ENCODE peak calls at places on chromosomes 7 and 10, in seven cellular contexts. M is neural crest cell, R is memory B cell, W is Kasumi-1, F is SW 1271, U is DMS53, X is Daoy. O is an unnamed sample.

GRCh38 chr10:101354584-101355070 is 662 bp downstream of the BTRC start:
- DNase-seq in X (no peak), R (no peak), U (no peak), F (no peak), W (peak), M (no peak), O (peak)

GRCh38 chr10:5943536-5943935 is 33.8 kb downstream of the IL15RA start:
- DNase-seq in X (peak), F (no peak), U (peak), R (no peak), M (no peak), W (no peak), O (no peak)

GRCh38 chr10:47370878-47371277 is 13.2 kb downstream of the ZNF488 start:
- DNase-seq in F (no peak), W (no peak), M (no peak), R (no peak), U (no peak), X (no peak), O (no peak)

GRCh38 chr10:94344522-94345122 is 18.1 kb downstream of the NOC3L start:
- DNase-seq in U (no peak), W (no peak), M (no peak), X (no peak), F (no peak), R (peak), O (no peak)

GRCh38 chr7:17526621-17527020 is 228.2 kb downstream of the AHR start:
- DNase-seq in U (no peak), R (no peak), M (no peak), X (no peak), W (no peak), F (no peak), O (no peak)

GRCh38 chr7:27167170-27167505 is 1.8 kb upstream of the HOXA9 start:
- DNase-seq in W (no peak), R (no peak), X (no peak), F (no peak), M (no peak), U (no peak), O (no peak)

GRCh38 chr10:47165711-47166404 is 134.1 kb upstream of the GDF10 start:
- DNase-seq in W (peak), X (peak), U (no peak), F (no peak), M (no peak), R (peak), O (no peak)

GRCh38 chr7:30594055-30594539 is 581 bp upstream of the GARS1 start:
- DNase-seq in W (peak), U (peak), X (peak), F (peak), R (peak), M (no peak), O (no peak)

GRCh38 chr7:108012499-108013430 is 9.8 kb upstream of the LAMB1 start:
- DNase-seq in R (no peak), W (no peak), F (no peak), X (peak), M (no peak), U (peak), O (no peak)

GRCh38 chr10:112379635-112380296 is 5.8 kb downstream of the ACSL5 start:
- DNase-seq in R (no peak), M (no peak), U (no peak), X (peak), W (no peak), F (peak), O (no peak)

GRCh38 chr7:140039896-140040295 is 22.9 kb downstream of the PARP12 start:
- DNase-seq in F (no peak), W (no peak), X (no peak), M (no peak), R (no peak), U (no peak), O (no peak)

GRCh38 chr10:52883996-52884871 is 111.7 kb upstream of the MBL2 start:
- DNase-seq in W (peak), R (no peak), M (peak), U (peak), F (peak), X (peak), O (peak)

GRCh38 chr7:2114052-2114451 is 118.7 kb downstream of the MAD1L1 start:
- DNase-seq in F (peak), U (no peak), R (no peak), M (no peak), W (no peak), X (peak), O (no peak)

GRCh38 chr10:113091921-113092320 is 141.9 kb downstream of the TCF7L2 start:
- DNase-seq in R (no peak), W (no peak), U (no peak), M (no peak), X (no peak), F (no peak), O (no peak)

GRCh38 chr10:25049966-25050365 is 33.6 kb downstream of the THNSL1 start:
- DNase-seq in X (no peak), R (no peak), W (no peak), F (no peak), M (no peak), U (no peak), O (no peak)

GRCh38 chr10:131477457-131478205 is 166.1 kb upstream of the TCERG1L start:
- DNase-seq in X (no peak), R (no peak), W (no peak), U (no peak), M (no peak), F (no peak), O (no peak)

GRCh38 chr10:32340596-32341180 is 6.3 kb downstream of the EPC1 start:
- DNase-seq in R (no peak), M (no peak), F (no peak), X (no peak), U (no peak), W (no peak), O (no peak)

GRCh38 chr7:43291789-43292188 is 179.3 kb downstream of the HECW1 start:
- DNase-seq in F (no peak), U (no peak), R (no peak), W (no peak), X (no peak), M (no peak), O (no peak)

GRCh38 chr7:128108641-128109423 is 77.6 kb upstream of the LRRC4 start:
- DNase-seq in M (no peak), R (peak), W (peak), F (no peak), X (no peak), U (no peak), O (no peak)

GRCh38 chr7:121901026-121901425 is 28.1 kb downstream of the PTPRZ1 start:
- DNase-seq in W (no peak), R (no peak), F (no peak), X (no peak), U (no peak), M (no peak), O (no peak)

GRCh38 chr7:92835851-92836488 is 403 bp downstream of the CDK6 start:
- DNase-seq in U (peak), M (no peak), X (peak), F (no peak), W (peak), R (peak), O (no peak)

GRCh38 chr10:78964952-78965633 is 103.7 kb upstream of the ZMIZ1 start:
- DNase-seq in R (no peak), U (peak), F (peak), M (peak), W (no peak), X (peak), O (peak)

GRCh38 chr7:95493247-95493646 is 7.5 kb downstream of the ASB4 start:
- DNase-seq in R (no peak), U (no peak), F (no peak), X (peak), M (no peak), W (no peak), O (no peak)

GRCh38 chr7:106049139-106049725 is 62.9 kb downstream of the SYPL1 start:
- DNase-seq in X (no peak), M (no peak), U (no peak), F (no peak), R (peak), W (no peak), O (no peak)

GRCh38 chr7:31327071-31327470 is 13.5 kb downstream of the NEUROD6 start:
- DNase-seq in F (peak), U (peak), R (no peak), X (peak), W (no peak), M (no peak), O (no peak)

GRCh38 chr7:43431020-43431595 is 151.8 kb upstream of the STK17A start:
- DNase-seq in F (no peak), X (no peak), U (no peak), W (no peak), R (no peak), M (no peak), O (no peak)

GRCh38 chr10:12937527-12937926 is 64.0 kb downstream of the CCDC3 start:
- DNase-seq in U (no peak), W (no peak), M (no peak), X (peak), R (no peak), F (no peak), O (no peak)

GRCh38 chr7:105779856-105780815 is 96.3 kb downstream of the ATXN7L1 start:
- DNase-seq in R (no peak), F (no peak), W (no peak), X (no peak), U (no peak), M (no peak), O (no peak)

GRCh38 chr10:124534231-124534798 is 72.7 kb downstream of the LHPP start:
- DNase-seq in U (no peak), M (no peak), F (no peak), W (peak), X (no peak), R (no peak), O (no peak)

O was measured in NCI-H526 treated with DMSO at 0.1 percent for 48 hours.